ENCODE peak calls at places on chromosomes 11 and 22, in six cellular contexts. R is CD8-positive, alpha-beta memory T cell; L is IMR-90; O is H7; P is mammary epithelial cell; A is body of pancreas. U is an unnamed sample.

GRCh38 chr11:133659542-133660201 is 127.4 kb upstream of the OPCML start:
- DNase-seq in A (no peak), P (no peak), R (no peak), L (no peak), O (no peak), U (no peak)

GRCh38 chr11:26947379-26947844 is 46.5 kb upstream of the FIBIN start:
- DNase-seq in R (no peak), A (peak; percentile 15), L (peak; percentile 100), O (no peak), P (peak; percentile 93), U (peak; percentile 67)

GRCh38 chr11:115459563-115459962 is 44.7 kb downstream of the CADM1 start:
- DNase-seq in O (no peak), P (no peak), L (peak; percentile 78), A (no peak), R (no peak), U (no peak)

GRCh38 chr22:41290262-41291221 is 4.6 kb upstream of the RANGAP1 start:
- DNase-seq in R (no peak), O (peak; percentile 68), P (peak; percentile 59), L (peak; percentile 83), A (peak; percentile 43), U (peak; percentile 73)

GRCh38 chr11:118383657-118384056 is 17.7 kb upstream of the ATP5MG start:
- DNase-seq in P (no peak), O (no peak), R (no peak), A (no peak), L (no peak), U (no peak)

GRCh38 chr11:16925495-16926065 is 88.6 kb downstream of the PLEKHA7 start:
- DNase-seq in R (no peak), A (peak; percentile 62), O (peak; percentile 91), P (peak; percentile 75), L (no peak), U (peak; percentile 63)

GRCh38 chr11:128905345-128906184 is 14.4 kb downstream of the KCNJ5 start:
- DNase-seq in P (peak; percentile 62), O (peak; percentile 95), L (peak; percentile 26), A (peak; percentile 71), R (peak; percentile 3), U (peak; percentile 72)

GRCh38 chr22:50190182-50190951 is 4.7 kb downstream of the TRABD start:
- DNase-seq in P (peak; percentile 78), A (peak; percentile 91), L (no peak), R (peak; percentile 77), O (peak; percentile 94), U (peak; percentile 65)

GRCh38 chr22:47090591-47091240 is 328.3 kb downstream of the TBC1D22A start:
- DNase-seq in L (peak; percentile 60), A (no peak), O (peak; percentile 71), P (peak; percentile 2), R (no peak), U (no peak)

GRCh38 chr11:127042445-127042844 is 41.9 kb upstream of the KIRREL3 start:
- DNase-seq in R (no peak), L (peak; percentile 74), O (no peak), A (no peak), P (peak; percentile 5), U (no peak)

GRCh38 chr11:33735426-33736147 is 636 bp downstream of the CD59 start:
- DNase-seq in P (peak; percentile 54), A (peak; percentile 32), R (peak; percentile 38), L (no peak), O (no peak), U (no peak)

GRCh38 chr22:35212996-35213395 is 44.3 kb upstream of the HMGXB4 start:
- DNase-seq in R (no peak), P (no peak), L (no peak), A (no peak), O (no peak), U (no peak)

GRCh38 chr22:32794449-32795213 is 6.9 kb upstream of the TIMP3 start:
- DNase-seq in A (no peak), P (no peak), L (peak; percentile 54), O (peak; percentile 60), R (no peak), U (no peak)

GRCh38 chr11:80722616-80723015 is 1281.8 kb upstream of the TENM4 start:
- DNase-seq in O (no peak), A (no peak), L (no peak), R (no peak), P (peak; percentile 76), U (peak; percentile 99)

GRCh38 chr11:73380897-73381410 is 4.8 kb downstream of the RELT start:
- DNase-seq in O (no peak), R (no peak), P (no peak), A (no peak), L (no peak), U (no peak)
- H3K4me3 ChIP-seq in O (no peak overlapping the region), R (no peak overlapping the region), P (no peak overlapping the region), A (no peak overlapping the region), L (no peak overlapping the region), U (no peak overlapping the region)

GRCh38 chr11:83166193-83166866 is 9.4 kb downstream of the PCF11 start:
- DNase-seq in A (no peak), R (no peak), P (no peak), O (no peak), L (no peak), U (no peak)

GRCh38 chr11:83172551-83172950 is 15.6 kb downstream of the PCF11 start:
- DNase-seq in O (no peak), P (no peak), L (no peak), R (no peak), A (no peak), U (no peak)

GRCh38 chr11:83174008-83174407 is 17.1 kb downstream of the PCF11 start:
- DNase-seq in O (no peak), P (no peak), R (no peak), L (no peak), A (no peak), U (no peak)

GRCh38 chr11:83168756-83169155 is 11.8 kb downstream of the PCF11 start:
- DNase-seq in O (no peak), L (no peak), A (no peak), R (no peak), P (no peak), U (no peak)
- H3K36me3 ChIP-seq in O (peaks cover 20% of the 10 kb centered on the region), L (peaks cover 46% of the 10 kb centered on the region), A (peaks cover 24% of the 10 kb centered on the region), R (peaks cover 42% of the 10 kb centered on the region), P (peaks cover 49% of the 10 kb centered on the region), U (peaks cover 21% of the 10 kb centered on the region)

DNA sequence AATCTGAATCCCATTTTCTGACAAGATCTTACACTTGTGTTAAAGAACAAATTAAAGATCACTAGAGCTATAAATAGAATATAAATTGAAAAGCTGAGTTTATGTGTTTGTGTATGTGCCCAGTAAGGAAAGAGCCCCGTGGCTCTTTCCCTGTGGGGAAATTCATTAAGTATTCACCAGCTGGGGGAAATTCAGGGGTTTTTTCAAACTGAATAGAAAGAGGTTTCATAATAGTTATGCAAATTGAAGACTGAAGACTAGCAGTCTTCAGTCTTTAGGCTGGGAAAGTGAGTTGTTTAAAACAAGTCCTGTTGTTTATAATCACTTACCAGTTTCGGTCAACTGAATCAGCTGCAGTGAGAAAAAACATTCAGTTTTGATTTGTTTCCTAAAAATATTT is 11.3 kb upstream of the MS4A7 start:
- DNase-seq in L (no peak), R (no peak), O (peak; percentile 43), P (no peak), A (no peak), U (no peak)
- H3K4me3 ChIP-seq in L (no peak overlapping the region), R (no peak overlapping the region), O (no peak overlapping the region), P (no peak overlapping the region), A (no peak overlapping the region), U (no peak overlapping the region)

DNA sequence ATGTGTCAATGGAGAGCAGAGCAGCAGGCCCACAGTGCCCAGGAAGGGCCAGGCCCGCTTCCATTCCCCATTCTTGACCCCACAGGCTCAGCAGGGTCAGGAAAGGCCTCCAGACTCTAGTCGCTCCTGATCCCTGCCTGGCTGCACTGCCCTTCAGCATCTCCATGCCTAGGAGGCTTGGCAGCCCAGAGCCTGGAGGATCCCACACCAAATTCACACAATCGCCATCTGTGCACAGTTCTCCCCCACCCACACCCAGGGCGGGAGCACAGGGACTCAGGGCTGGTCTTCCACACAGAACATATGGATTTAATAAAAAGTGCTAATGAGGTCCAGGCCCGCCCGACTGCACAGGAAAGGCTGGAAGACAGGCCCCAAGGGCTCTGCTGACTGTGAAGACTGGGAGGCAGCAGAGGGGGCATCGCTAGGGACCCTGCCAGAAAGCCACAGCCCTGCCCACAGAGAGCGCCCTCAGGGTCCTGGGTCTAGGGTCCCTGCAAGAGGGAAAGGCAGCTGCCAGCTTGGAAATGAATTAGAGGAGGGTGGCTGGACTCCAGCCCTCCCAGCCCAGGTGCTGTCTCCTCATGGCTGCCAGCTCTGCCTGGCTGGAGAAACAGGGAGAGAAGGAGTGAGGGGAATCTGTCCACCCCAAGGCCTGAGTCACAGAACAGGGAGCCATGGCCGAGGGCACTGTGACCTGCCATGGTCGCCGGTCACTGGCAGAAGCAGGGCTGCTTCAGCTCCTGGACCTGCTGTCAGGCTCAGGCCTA is 39.7 kb downstream of the DKK3 start:
- DNase-seq in O (peak; percentile 17), P (no peak), R (no peak), A (no peak), L (peak; percentile 44), U (no peak)
- H3K36me3 ChIP-seq in O (no peaks in the 10 kb centered on the region), P (peaks cover 3% of the 10 kb centered on the region), R (no peaks in the 10 kb centered on the region), A (no peaks in the 10 kb centered on the region), L (peaks cover 49% of the 10 kb centered on the region), U (peaks cover 5% of the 10 kb centered on the region)

GRCh38 chr22:21009638-21010425 is 5.1 kb upstream of the P2RX6 start:
- DNase-seq in O (peak; percentile 85), L (peak; percentile 52), R (no peak), A (peak; percentile 55), P (peak; percentile 58), U (peak; percentile 54)
- H3K4me3 ChIP-seq in O (no peak overlapping the region), L (no peak overlapping the region), R (no peak overlapping the region), A (no peak overlapping the region), P (no peak overlapping the region), U (no peak overlapping the region)

GRCh38 chr22:24367841-24368240 is 59.6 kb upstream of the ADORA2A start:
- DNase-seq in R (no peak), A (no peak), O (no peak), P (no peak), L (peak; percentile 42), U (no peak)
- H3K36me3 ChIP-seq in R (peaks cover 34% of the 10 kb centered on the region), A (peaks cover 21% of the 10 kb centered on the region), O (peaks cover 16% of the 10 kb centered on the region), P (peaks cover 29% of the 10 kb centered on the region), L (peaks cover 36% of the 10 kb centered on the region), U (peaks cover 20% of the 10 kb centered on the region)

GRCh38 chr11:1746516-1746931 is 3.9 kb downstream of the IFITM10 start:
- DNase-seq in A (peak; percentile 11), L (no peak), P (peak; percentile 89), R (no peak), O (peak; percentile 65), U (peak; percentile 33)
- H3K4me3 ChIP-seq in A (no peak overlapping the region), L (no peak overlapping the region), P (peak overlapping the region; percentile 74), R (no peak overlapping the region), O (no peak overlapping the region), U (no peak overlapping the region)

GRCh38 chr11:68958211-68958610 is 22.6 kb downstream of the MRGPRD start:
- DNase-seq in L (no peak), O (peak; percentile 35), P (no peak), R (no peak), A (no peak), U (no peak)
- H3K36me3 ChIP-seq in L (no peaks in the 10 kb centered on the region), O (no peaks in the 10 kb centered on the region), P (no peaks in the 10 kb centered on the region), R (no peaks in the 10 kb centered on the region), A (no peaks in the 10 kb centered on the region), U (no peaks in the 10 kb centered on the region)